ENCODE peak calls at places on chromosomes 13 and 19, in six cellular contexts. I is HEK293T; V is cardiac muscle cell; X is stimulated activated CD4-positive, alpha-beta T cell treated with anti-CD3 and anti-CD28 coated beads, Interleukin-15, amount 100 ng/mL, for 1 hour; G is left ventricle myocardium inferior; H is HAP-1. W is an unnamed sample.

GRCh38 chr13:113296842-113297369 is at the start of gene LAMP1:
- DNase-seq in I (peak; percentile 89), V (peak; percentile 96), X (peak; percentile 100), G (peak; percentile 99), H (peak; percentile 98), W (peak; percentile 99)

GRCh38 chr13:75326173-75327131 is 155.5 kb downstream of the TBC1D4 start:
- DNase-seq in I (no peak), V (no peak), X (peak; percentile 34), G (no peak), H (no peak), W (no peak)

GRCh38 chr19:48551437-48552302 is at the start of gene SULT2B1:
- DNase-seq in I (no peak), V (no peak), X (no peak), G (no peak), H (no peak), W (no peak)

GRCh38 chr13:111216166-111216960 is 101.3 kb downstream of the ARHGEF7 start:
- DNase-seq in I (peak; percentile 17), V (peak; percentile 72), X (peak; percentile 16), G (no peak), H (peak; percentile 52), W (no peak)

GRCh38 chr13:83716121-83716520 is 166.2 kb downstream of the SLITRK1 start:
- DNase-seq in I (no peak), V (no peak), X (no peak), G (no peak), H (no peak), W (no peak)

GRCh38 chr19:10228925-10229324 is 2.2 kb downstream of the S1PR2 start:
- DNase-seq in I (peak; percentile 59), V (peak; percentile 44), X (no peak), G (no peak), H (peak; percentile 48), W (no peak)

GRCh38 chr19:8487137-8487851 is 15.1 kb downstream of the PRAM1 start:
- DNase-seq in I (no peak), V (no peak), X (no peak), G (no peak), H (no peak), W (no peak)

GRCh38 chr19:1757468-1758230 is 4.3 kb downstream of the ONECUT3 start:
- DNase-seq in I (no peak), V (no peak), X (no peak), G (no peak), H (no peak), W (no peak)

GRCh38 chr13:112761701-112762689 is 72.2 kb downstream of the ATP11A start:
- DNase-seq in I (no peak), V (peak; percentile 55), X (no peak), G (peak; percentile 49), H (no peak), W (no peak)

GRCh38 chr19:16325671-16326400 is 1.2 kb downstream of the KLF2 start:
- DNase-seq in I (no peak), V (peak; percentile 66), X (peak; percentile 28), G (no peak), H (peak; percentile 30), W (peak; percentile 83)

GRCh38 chr13:59211636-59212035 is 952.1 kb downstream of the DIAPH3 start:
- DNase-seq in I (no peak), V (no peak), X (no peak), G (no peak), H (no peak), W (no peak)

GRCh38 chr19:4722671-4723464 is 774 bp downstream of the DPP9 start:
- DNase-seq in I (no peak), V (no peak), X (no peak), G (no peak), H (peak; percentile 69), W (no peak)

GRCh38 chr19:14407889-14408640 is 11.1 kb downstream of the DDX39A start:
- DNase-seq in I (no peak), V (no peak), X (no peak), G (no peak), H (no peak), W (no peak)

GRCh38 chr13:97179501-97179900 is 42.6 kb upstream of the MBNL2 start:
- DNase-seq in I (no peak), V (no peak), X (no peak), G (no peak), H (no peak), W (no peak)

GRCh38 chr19:3250675-3251074 is 26.2 kb downstream of the CELF5 start:
- DNase-seq in I (peak; percentile 64), V (no peak), X (peak; percentile 38), G (no peak), H (peak; percentile 54), W (no peak)

GRCh38 chr13:21849323-21849722 is 178.4 kb downstream of the FGF9 start:
- DNase-seq in I (peak; percentile 19), V (peak; percentile 55), X (no peak), G (no peak), H (no peak), W (no peak)

GRCh38 chr19:14545716-14546082 is 16.3 kb downstream of the TECR start:
- DNase-seq in I (no peak), V (no peak), X (no peak), G (no peak), H (no peak), W (no peak)

GRCh38 chr13:35139591-35139990 is 197.5 kb downstream of the NBEA start:
- DNase-seq in I (no peak), V (no peak), X (no peak), G (no peak), H (no peak), W (no peak)

W was measured in suprapubic skin.